ENCODE peak calls at places on chromosomes 1 and 21, in four cellular contexts. L is AG10803, V is kidney epithelial cell, A is H9. Z is an unnamed sample.

GRCh38 chr21:29075706-29076447 is 2.4 kb upstream of the CCT8 start:
- DNase-seq in L (no peak), V (peak; percentile 43), A (no peak), Z (no peak)

GRCh38 chr1:168104535-168104934 is 32.2 kb downstream of the GPR161 start:
- DNase-seq in L (no peak), A (no peak), V (no peak), Z (no peak)

GRCh38 chr1:242824435-242824834 is 299.9 kb upstream of the PLD5 start:
- DNase-seq in V (no peak), A (no peak), L (peak; percentile 5), Z (peak; percentile 28)

GRCh38 chr1:60978421-60979357 is 103.7 kb upstream of the NFIA start:
- DNase-seq in A (peak; percentile 46), L (peak; percentile 37), V (no peak), Z (peak; percentile 71)

GRCh38 chr1:186930248-186930647 is 101.5 kb downstream of the PLA2G4A start:
- DNase-seq in L (peak; percentile 64), V (no peak), A (no peak), Z (no peak)

GRCh38 chr1:209879539-209879938 is 51.8 kb downstream of the UTP25 start:
- DNase-seq in A (no peak), V (peak; percentile 75), L (no peak), Z (no peak)

GRCh38 chr1:24720152-24720551 is 25.1 kb upstream of the CLIC4 start:
- DNase-seq in V (no peak), L (peak; percentile 60), A (no peak), Z (peak; percentile 61)

GRCh38 chr21:33286600-33287456 is 20.7 kb downstream of the IL10RB start:
- DNase-seq in V (no peak), L (peak; percentile 61), A (no peak), Z (peak; percentile 82)

GRCh38 chr1:212638419-212639151 is 30.0 kb downstream of the ATF3 start:
- DNase-seq in L (peak; percentile 79), V (no peak), A (no peak), Z (no peak)

GRCh38 chr1:40712997-40713396 is 21.5 kb downstream of the NFYC start:
- DNase-seq in A (no peak), L (no peak), V (no peak), Z (no peak)

GRCh38 chr1:92310185-92310597 is 11.3 kb downstream of the RPAP2 start:
- DNase-seq in V (no peak), L (peak; percentile 20), A (no peak), Z (peak; percentile 63)

GRCh38 chr1:161885759-161886158 is 119.6 kb downstream of the ATF6 start:
- DNase-seq in A (no peak), V (no peak), L (no peak), Z (no peak)

GRCh38 chr1:48472747-48473146 is 743 bp upstream of the SPATA6 start:
- DNase-seq in A (no peak), L (no peak), V (no peak), Z (no peak)

GRCh38 chr1:111571987-111572386 is 47.6 kb upstream of the RAP1A start:
- DNase-seq in L (peak; percentile 85), V (no peak), A (no peak), Z (peak; percentile 67)

GRCh38 chr1:56417636-56418035 is 161.7 kb downstream of the PLPP3 start:
- DNase-seq in A (no peak), V (no peak), L (peak; percentile 15), Z (peak; percentile 33)

GRCh38 chr1:64598100-64598571 is 128.2 kb downstream of the CACHD1 start:
- DNase-seq in A (no peak), V (peak; percentile 66), L (peak; percentile 86), Z (peak; percentile 78)

GRCh38 chr1:4653796-4654715 is at the start of gene AJAP1:
- DNase-seq in V (no peak), L (no peak), A (peak; percentile 77), Z (no peak)

GRCh38 chr1:242467556-242468145 is 56.8 kb downstream of the PLD5 start:
- DNase-seq in L (peak; percentile 43), A (peak; percentile 52), V (no peak), Z (peak; percentile 68)

GRCh38 chr1:181493145-181493544 is 9.8 kb downstream of the CACNA1E start:
- DNase-seq in V (no peak), L (no peak), A (no peak), Z (no peak)

GRCh38 chr1:54833146-54833545 is 32.0 kb upstream of the TTC22 start:
- DNase-seq in L (no peak), V (no peak), A (no peak), Z (no peak)

GRCh38 chr1:53115403-53116306 is 26.8 kb downstream of the SLC1A7 start:
- DNase-seq in V (no peak), A (peak; percentile 51), L (peak; percentile 45), Z (peak; percentile 44)

GRCh38 chr21:22885079-22885478 is 1886.9 kb downstream of the NCAM2 start:
- DNase-seq in A (no peak), L (no peak), V (no peak), Z (no peak)

GRCh38 chr1:91537281-91538069 is 36.8 kb downstream of the CDC7 start:
- DNase-seq in L (peak; percentile 94), V (no peak), A (no peak), Z (peak; percentile 88)

GRCh38 chr21:36693144-36694040 is 5.5 kb upstream of the SIM2 start:
- DNase-seq in A (peak; percentile 68), V (no peak), L (no peak), Z (no peak)
- TF ChIP-seq CTCF in A (peak; percentile 78), V (peak; percentile 55), L (no peak), Z (peak; percentile 13)

DNA sequence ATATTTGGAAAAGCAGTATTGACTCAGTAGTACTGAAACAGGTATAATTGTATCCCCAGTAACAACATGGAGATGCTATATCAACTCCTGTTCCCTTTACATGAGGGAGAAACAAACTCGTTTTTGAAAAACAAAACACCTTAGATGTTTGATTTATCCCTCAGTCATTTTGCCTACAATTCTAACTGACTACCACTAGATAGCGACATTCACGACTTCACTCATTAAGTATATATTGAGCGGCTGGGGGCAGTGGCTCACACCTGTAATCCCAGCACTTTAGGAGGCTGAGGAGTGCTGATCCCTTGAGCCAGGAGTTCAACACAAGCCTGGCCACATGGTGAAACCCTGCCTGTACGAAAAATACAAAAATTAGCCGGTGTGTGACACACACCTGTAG is 83.3 kb downstream of the CYYR1 start:
- DNase-seq in L (no peak), A (no peak), V (no peak), Z (no peak)
- TF ChIP-seq CTCF in L (no peak), A (peak; percentile 57), V (no peak), Z (no peak)

GRCh38 chr1:38526046-38526445 is 333.5 kb downstream of the RRAGC start:
- DNase-seq in L (no peak), A (no peak), V (no peak), Z (peak; percentile 4)

GRCh38 chr1:38525343-38525948 is 334.1 kb downstream of the RRAGC start:
- DNase-seq in A (no peak), V (no peak), L (no peak), Z (no peak)

GRCh38 chr1:38528600-38528999 is 331.0 kb downstream of the RRAGC start:
- DNase-seq in L (no peak), A (no peak), V (no peak), Z (peak; percentile 5)

GRCh38 chr1:38529337-38529860 is 330.2 kb downstream of the RRAGC start:
- DNase-seq in V (no peak), L (no peak), A (no peak), Z (no peak)

DNA sequence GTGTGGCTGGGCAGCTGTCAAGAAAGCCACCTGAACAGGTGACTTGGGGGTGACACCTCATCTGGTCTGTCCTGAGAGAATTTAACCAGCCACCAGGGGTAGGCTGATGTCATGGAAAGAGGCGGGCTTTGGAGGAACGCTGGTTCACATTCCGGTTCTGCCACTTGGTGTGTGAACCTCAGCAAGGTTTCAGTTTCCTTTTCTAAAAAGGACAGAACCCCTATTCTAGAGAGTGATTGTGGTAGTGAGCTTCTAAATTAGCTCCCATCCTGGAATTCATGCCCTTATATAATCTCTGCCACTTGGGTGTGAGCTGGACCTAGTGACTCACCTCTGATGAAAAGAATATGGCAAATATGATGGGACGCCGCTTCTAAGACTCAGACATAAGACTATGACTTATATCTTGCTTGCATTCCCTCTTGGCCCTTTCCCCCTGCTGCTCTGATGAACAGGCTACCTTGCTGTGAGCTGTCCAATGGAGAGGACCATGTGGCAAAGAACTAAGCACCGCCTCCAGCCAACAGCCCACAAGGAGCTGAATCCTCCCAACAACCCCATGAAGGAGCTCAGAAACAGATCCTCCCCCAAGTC is 332.1 kb downstream of the RRAGC start:
- DNase-seq in A (peak; percentile 44), V (no peak), L (no peak), Z (no peak)
- TF ChIP-seq CTCF in A (no peak), V (no peak), L (no peak), Z (no peak)

GRCh38 chr21:34511154-34511553 is 856 bp downstream of the KCNE1 start:
- DNase-seq in A (no peak), L (peak; percentile 42), V (no peak), Z (no peak)

GRCh38 chr21:34511787-34512451 is at the start of gene KCNE1:
- DNase-seq in A (no peak), V (no peak), L (peak; percentile 49), Z (peak; percentile 57)

GRCh38 chr21:34513109-34513675 is 1.2 kb upstream of the KCNE1 start:
- DNase-seq in A (no peak), V (no peak), L (no peak), Z (no peak)

GRCh38 chr21:34509151-34509550 is 2.9 kb downstream of the KCNE1 start:
- DNase-seq in A (no peak), V (no peak), L (no peak), Z (no peak)

GRCh38 chr21:34510148-34511142 is 1.6 kb downstream of the KCNE1 start:
- DNase-seq in L (peak; percentile 72), A (peak; percentile 88), V (no peak), Z (peak; percentile 89)
- TF ChIP-seq CTCF in L (peak; percentile 88), A (peak; percentile 90), V (peak; percentile 68), Z (peak; percentile 94)

DNA sequence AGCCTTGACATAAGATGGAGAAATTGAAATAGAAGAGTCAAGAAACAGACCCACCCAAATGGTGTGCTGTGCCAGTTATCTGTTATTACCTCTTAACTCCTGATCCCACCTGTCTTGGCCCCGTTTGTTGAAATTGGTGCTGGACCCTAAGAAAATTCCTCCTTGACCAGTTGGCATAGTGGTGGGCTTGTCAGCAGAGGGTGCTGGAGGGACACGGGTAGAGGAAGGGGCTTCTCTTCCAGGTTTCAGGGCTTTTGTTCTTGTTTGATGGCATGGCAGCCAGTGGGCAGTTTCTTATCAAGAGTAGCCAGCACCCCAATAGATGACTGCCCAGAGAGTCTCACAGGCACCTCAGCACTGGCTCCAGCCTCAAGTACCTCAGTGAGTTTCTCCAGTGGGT is 51.6 kb downstream of the PCBP3 start:
- DNase-seq in L (no peak), V (no peak), A (peak; percentile 49), Z (peak; percentile 7)
- TF ChIP-seq CTCF in L (no peak), V (peak; percentile 4), A (peak; percentile 63), Z (peak; percentile 29)

DNA sequence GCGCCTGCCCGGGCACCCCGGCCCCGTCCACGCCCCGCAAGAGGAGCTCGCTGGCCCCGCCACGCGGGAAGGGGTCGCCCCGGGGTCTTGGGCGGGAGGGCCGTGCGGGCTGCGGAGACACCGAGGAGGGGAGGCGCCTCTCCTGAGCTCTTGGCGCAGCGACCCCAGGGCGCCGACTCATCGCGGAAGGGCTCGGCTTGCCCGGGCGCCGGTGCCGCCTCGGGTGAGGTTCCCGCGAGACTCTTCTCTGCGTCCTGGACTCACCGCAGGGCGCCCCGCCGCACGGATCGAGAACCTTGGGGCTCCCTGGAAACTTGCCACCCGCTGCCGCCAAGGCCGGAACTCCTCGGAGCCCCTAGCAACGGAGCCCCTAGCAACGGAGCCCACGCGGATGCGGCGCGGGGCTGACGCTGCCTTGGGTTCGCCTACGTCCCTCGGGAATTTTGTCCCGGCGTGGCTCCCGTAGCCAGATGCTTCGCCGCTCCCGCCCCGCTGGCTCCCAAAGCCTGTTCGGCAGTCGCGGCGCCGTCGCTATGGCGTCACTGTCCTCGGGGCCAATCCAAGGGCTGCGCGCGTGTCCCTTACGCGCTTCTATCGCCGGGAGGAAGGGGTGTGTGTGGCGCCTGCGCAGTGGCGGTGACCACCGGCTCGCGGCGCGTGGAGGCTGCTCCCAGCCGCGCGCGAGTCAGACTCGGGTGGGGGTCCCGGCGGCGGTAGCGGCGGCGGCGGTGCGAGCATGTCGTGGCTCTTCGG is at the start of gene ATAD3A:
- DNase-seq in A (peak; percentile 97), L (peak; percentile 98), V (peak; percentile 85), Z (peak; percentile 99)
- TF ChIP-seq CTCF in A (no peak), L (no peak), V (no peak), Z (no peak)

Z was measured in choroid plexus epithelial cell.